ENCODE peak calls at places on chromosomes 5 and 9, in six cellular contexts. One of them, this sample, is unnamed.
A peak's percentile ranks its signal among the peaks of the same experiment; 100 is the strongest.

GRCh38 chr9:99852617-99853016 is 30.9 kb downstream of the NR4A3 start:
- DNase-seq in PC-3: no peak
- DNase-seq in naive thymus-derived CD4-positive, alpha-beta T cell: no peak
- DNase-seq in left ventricle myocardium inferior: no peak
- DNase-seq in right cardiac atrium: no peak
- DNase-seq in CD8-positive, alpha-beta T cell: no peak
- DNase-seq in this sample: no peak

GRCh38 chr5:179190851-179191505 is 130.8 kb downstream of the ZNF354C start:
- DNase-seq in left ventricle myocardium inferior: no peak
- DNase-seq in PC-3: no peak
- DNase-seq in naive thymus-derived CD4-positive, alpha-beta T cell: no peak
- DNase-seq in CD8-positive, alpha-beta T cell: no peak
- DNase-seq in right cardiac atrium: no peak
- DNase-seq in this sample: peak; percentile 77

GRCh38 chr9:71916834-71917534 is 5.5 kb downstream of the C9orf85 start:
- DNase-seq in CD8-positive, alpha-beta T cell: no peak
- DNase-seq in left ventricle myocardium inferior: no peak
- DNase-seq in right cardiac atrium: no peak
- DNase-seq in naive thymus-derived CD4-positive, alpha-beta T cell: no peak
- DNase-seq in PC-3: no peak
- DNase-seq in this sample: no peak

GRCh38 chr9:21974542-21975409 is 19.4 kb downstream of the CDKN2A start:
- DNase-seq in CD8-positive, alpha-beta T cell: no peak
- DNase-seq in PC-3: no peak
- DNase-seq in right cardiac atrium: peak; percentile 30
- DNase-seq in left ventricle myocardium inferior: no peak
- DNase-seq in naive thymus-derived CD4-positive, alpha-beta T cell: peak; percentile 31
- DNase-seq in this sample: peak; percentile 78

GRCh38 chr9:126965541-126966428 is 51.2 kb downstream of the RALGPS1 start:
- DNase-seq in CD8-positive, alpha-beta T cell: peak; percentile 17
- DNase-seq in left ventricle myocardium inferior: peak; percentile 47
- DNase-seq in PC-3: peak; percentile 55
- DNase-seq in right cardiac atrium: peak; percentile 54
- DNase-seq in naive thymus-derived CD4-positive, alpha-beta T cell: peak; percentile 59
- DNase-seq in this sample: no peak

GRCh38 chr9:111854799-111855198 is 41.8 kb upstream of the UGCG start:
- DNase-seq in left ventricle myocardium inferior: no peak
- DNase-seq in PC-3: no peak
- DNase-seq in right cardiac atrium: no peak
- DNase-seq in naive thymus-derived CD4-positive, alpha-beta T cell: no peak
- DNase-seq in CD8-positive, alpha-beta T cell: no peak
- DNase-seq in this sample: no peak

GRCh38 chr9:96136992-96137665 is 164.8 kb downstream of the HSD17B3 start:
- DNase-seq in right cardiac atrium: no peak
- DNase-seq in naive thymus-derived CD4-positive, alpha-beta T cell: no peak
- DNase-seq in PC-3: no peak
- DNase-seq in left ventricle myocardium inferior: no peak
- DNase-seq in CD8-positive, alpha-beta T cell: no peak
- DNase-seq in this sample: peak; percentile 83

GRCh38 chr5:1468247-1468612 is 23.0 kb upstream of the SLC6A3 start:
- DNase-seq in naive thymus-derived CD4-positive, alpha-beta T cell: peak; percentile 36
- DNase-seq in right cardiac atrium: no peak
- DNase-seq in PC-3: peak; percentile 24
- DNase-seq in CD8-positive, alpha-beta T cell: no peak
- DNase-seq in left ventricle myocardium inferior: no peak
- DNase-seq in this sample: no peak

GRCh38 chr9:69122391-69123141 is 51.5 kb upstream of the TJP2 start:
- DNase-seq in PC-3: peak; percentile 65
- DNase-seq in CD8-positive, alpha-beta T cell: no peak
- DNase-seq in right cardiac atrium: no peak
- DNase-seq in naive thymus-derived CD4-positive, alpha-beta T cell: peak; percentile 9
- DNase-seq in left ventricle myocardium inferior: no peak
- DNase-seq in this sample: no peak

GRCh38 chr9:14281136-14281795 is 32.7 kb downstream of the NFIB start:
- DNase-seq in CD8-positive, alpha-beta T cell: no peak
- DNase-seq in PC-3: no peak
- DNase-seq in left ventricle myocardium inferior: no peak
- DNase-seq in right cardiac atrium: no peak
- DNase-seq in naive thymus-derived CD4-positive, alpha-beta T cell: no peak
- DNase-seq in this sample: no peak

GRCh38 chr9:135303280-135303647 is 176.3 kb upstream of the PPP1R26 start:
- DNase-seq in naive thymus-derived CD4-positive, alpha-beta T cell: no peak
- DNase-seq in right cardiac atrium: no peak
- DNase-seq in PC-3: no peak
- DNase-seq in left ventricle myocardium inferior: no peak
- DNase-seq in CD8-positive, alpha-beta T cell: no peak
- DNase-seq in this sample: no peak

GRCh38 chr5:43555895-43556606 is 826 bp downstream of the PAIP1 start:
- DNase-seq in left ventricle myocardium inferior: peak; percentile 57
- DNase-seq in CD8-positive, alpha-beta T cell: peak; percentile 17
- DNase-seq in PC-3: peak; percentile 56
- DNase-seq in right cardiac atrium: peak; percentile 55
- DNase-seq in naive thymus-derived CD4-positive, alpha-beta T cell: peak; percentile 27
- DNase-seq in this sample: peak; percentile 89

GRCh38 chr9:15142903-15143534 is 164.0 kb downstream of the TTC39B start:
- DNase-seq in right cardiac atrium: no peak
- DNase-seq in left ventricle myocardium inferior: no peak
- DNase-seq in CD8-positive, alpha-beta T cell: no peak
- DNase-seq in naive thymus-derived CD4-positive, alpha-beta T cell: peak; percentile 45
- DNase-seq in PC-3: peak; percentile 65
- DNase-seq in this sample: no peak

GRCh38 chr5:60447488-60447920 is 252.5 kb downstream of the DEPDC1B start:
- DNase-seq in naive thymus-derived CD4-positive, alpha-beta T cell: no peak
- DNase-seq in CD8-positive, alpha-beta T cell: no peak
- DNase-seq in left ventricle myocardium inferior: no peak
- DNase-seq in PC-3: no peak
- DNase-seq in right cardiac atrium: no peak
- DNase-seq in this sample: no peak

GRCh38 chr5:131570757-131571156 is 64.3 kb downstream of the RAPGEF6 start:
- DNase-seq in PC-3: no peak
- DNase-seq in left ventricle myocardium inferior: no peak
- DNase-seq in CD8-positive, alpha-beta T cell: no peak
- DNase-seq in naive thymus-derived CD4-positive, alpha-beta T cell: no peak
- DNase-seq in right cardiac atrium: no peak
- DNase-seq in this sample: no peak

GRCh38 chr5:73515232-73515631 is 17.0 kb downstream of the BTF3 start:
- DNase-seq in right cardiac atrium: no peak
- DNase-seq in naive thymus-derived CD4-positive, alpha-beta T cell: no peak
- DNase-seq in CD8-positive, alpha-beta T cell: no peak
- DNase-seq in left ventricle myocardium inferior: no peak
- DNase-seq in PC-3: peak; percentile 82
- DNase-seq in this sample: no peak

GRCh38 chr5:73523861-73524260 is 25.6 kb downstream of the BTF3 start:
- DNase-seq in naive thymus-derived CD4-positive, alpha-beta T cell: no peak
- DNase-seq in left ventricle myocardium inferior: no peak
- DNase-seq in right cardiac atrium: no peak
- DNase-seq in PC-3: no peak
- DNase-seq in CD8-positive, alpha-beta T cell: no peak
- DNase-seq in this sample: no peak

GRCh38 chr5:73514418-73514817 is 16.2 kb downstream of the BTF3 start:
- DNase-seq in naive thymus-derived CD4-positive, alpha-beta T cell: no peak
- DNase-seq in CD8-positive, alpha-beta T cell: no peak
- DNase-seq in left ventricle myocardium inferior: no peak
- DNase-seq in PC-3: peak; percentile 30
- DNase-seq in right cardiac atrium: no peak
- DNase-seq in this sample: no peak

GRCh38 chr5:73522989-73523388 is 24.7 kb downstream of the BTF3 start:
- DNase-seq in naive thymus-derived CD4-positive, alpha-beta T cell: no peak
- DNase-seq in PC-3: no peak
- DNase-seq in left ventricle myocardium inferior: no peak
- DNase-seq in right cardiac atrium: no peak
- DNase-seq in CD8-positive, alpha-beta T cell: no peak
- DNase-seq in this sample: no peak

DNA sequence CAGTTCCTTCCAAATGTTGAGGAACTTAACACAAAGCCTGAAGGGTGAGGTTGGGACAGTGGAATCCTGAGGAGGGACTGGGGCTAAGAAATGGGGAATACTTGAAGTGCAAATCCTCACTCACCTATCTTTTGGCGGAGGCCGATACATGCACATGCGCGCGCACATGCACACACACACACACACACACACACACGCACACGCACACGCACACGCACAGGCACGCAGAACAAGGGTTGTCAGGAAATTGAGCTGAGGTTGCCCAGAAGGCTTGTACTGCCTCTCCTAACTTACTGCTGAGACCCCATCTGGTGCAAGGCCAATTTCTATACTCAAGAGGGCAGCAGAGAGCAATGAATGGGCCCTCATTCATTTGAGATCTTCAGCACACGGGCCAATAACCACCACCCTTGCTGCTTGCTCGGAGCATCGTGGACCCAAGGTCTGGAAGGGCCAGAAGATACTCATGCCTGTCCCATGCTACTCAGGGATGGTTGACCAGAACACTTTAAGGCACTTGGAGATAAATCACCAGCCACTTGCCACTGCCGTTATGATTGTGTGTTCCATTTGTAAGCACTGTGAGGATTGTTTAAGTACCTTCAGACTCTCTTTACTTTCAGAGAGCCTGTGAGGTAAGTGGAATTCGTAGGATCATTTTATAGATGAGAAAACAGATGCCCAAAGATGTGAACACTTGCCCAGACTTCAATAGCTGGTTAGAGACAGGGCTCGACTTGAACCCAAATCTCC is 21.5 kb downstream of the BTF3 start:
- DNase-seq in CD8-positive, alpha-beta T cell: peak; percentile 50
- DNase-seq in PC-3: peak; percentile 88
- DNase-seq in naive thymus-derived CD4-positive, alpha-beta T cell: peak; percentile 82
- DNase-seq in left ventricle myocardium inferior: no peak
- DNase-seq in right cardiac atrium: peak; percentile 32
- DNase-seq in this sample: no peak
- H3K4me3 ChIP-seq in CD8-positive, alpha-beta T cell: no peak overlapping the region
- H3K4me3 ChIP-seq in PC-3: peak overlapping the region; percentile 17
- H3K4me3 ChIP-seq in naive thymus-derived CD4-positive, alpha-beta T cell: no peak overlapping the region
- H3K4me3 ChIP-seq in left ventricle myocardium inferior: no peak overlapping the region
- H3K4me3 ChIP-seq in right cardiac atrium: no peak overlapping the region
- H3K4me3 ChIP-seq in this sample: no peak overlapping the region

GRCh38 chr5:109364977-109365376 is 44.8 kb downstream of the PJA2 start:
- DNase-seq in PC-3: no peak
- DNase-seq in CD8-positive, alpha-beta T cell: no peak
- DNase-seq in left ventricle myocardium inferior: no peak
- DNase-seq in right cardiac atrium: no peak
- DNase-seq in naive thymus-derived CD4-positive, alpha-beta T cell: no peak
- DNase-seq in this sample: no peak

GRCh38 chr5:109354761-109355160 is 55.0 kb downstream of the PJA2 start:
- DNase-seq in CD8-positive, alpha-beta T cell: no peak
- DNase-seq in naive thymus-derived CD4-positive, alpha-beta T cell: no peak
- DNase-seq in right cardiac atrium: no peak
- DNase-seq in PC-3: peak; percentile 18
- DNase-seq in left ventricle myocardium inferior: no peak
- DNase-seq in this sample: no peak

GRCh38 chr5:109359643-109360042 is 50.1 kb downstream of the PJA2 start:
- DNase-seq in CD8-positive, alpha-beta T cell: no peak
- DNase-seq in PC-3: no peak
- DNase-seq in right cardiac atrium: no peak
- DNase-seq in left ventricle myocardium inferior: no peak
- DNase-seq in naive thymus-derived CD4-positive, alpha-beta T cell: no peak
- DNase-seq in this sample: no peak
- H3K4me3 ChIP-seq in CD8-positive, alpha-beta T cell: no peak overlapping the region
- H3K4me3 ChIP-seq in PC-3: no peak overlapping the region
- H3K4me3 ChIP-seq in right cardiac atrium: no peak overlapping the region
- H3K4me3 ChIP-seq in left ventricle myocardium inferior: no peak overlapping the region
- H3K4me3 ChIP-seq in naive thymus-derived CD4-positive, alpha-beta T cell: no peak overlapping the region
- H3K4me3 ChIP-seq in this sample: no peak overlapping the region

GRCh38 chr5:54785729-54786548 is 199.5 kb downstream of the ESM1 start:
- DNase-seq in CD8-positive, alpha-beta T cell: no peak
- DNase-seq in right cardiac atrium: peak; percentile 15
- DNase-seq in PC-3: peak; percentile 2
- DNase-seq in naive thymus-derived CD4-positive, alpha-beta T cell: no peak
- DNase-seq in left ventricle myocardium inferior: peak; percentile 60
- DNase-seq in this sample: peak; percentile 71
- H3K4me3 ChIP-seq in CD8-positive, alpha-beta T cell: no peak overlapping the region
- H3K4me3 ChIP-seq in right cardiac atrium: no peak overlapping the region
- H3K4me3 ChIP-seq in PC-3: no peak overlapping the region
- H3K4me3 ChIP-seq in naive thymus-derived CD4-positive, alpha-beta T cell: no peak overlapping the region
- H3K4me3 ChIP-seq in left ventricle myocardium inferior: no peak overlapping the region
- H3K4me3 ChIP-seq in this sample: no peak overlapping the region

DNA sequence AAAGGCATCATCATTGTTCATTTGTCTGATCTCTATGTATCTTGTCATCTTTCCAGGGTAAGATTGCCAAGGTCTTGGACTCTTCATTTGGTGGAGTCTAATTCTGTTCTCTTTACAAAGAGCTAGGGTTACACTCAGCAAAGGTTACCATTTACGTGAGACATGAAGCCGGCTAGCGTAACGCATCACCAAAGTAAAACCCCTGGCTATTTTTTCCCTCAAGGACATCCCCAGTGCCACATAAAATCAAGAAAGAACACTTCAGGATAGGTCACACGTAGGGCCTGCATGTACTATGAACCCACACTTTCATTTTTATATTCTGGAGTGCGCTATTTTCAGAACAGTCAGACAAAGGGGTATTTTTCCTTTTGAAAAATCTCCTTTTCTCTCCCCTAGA is 20.0 kb upstream of the MYOT start:
- DNase-seq in left ventricle myocardium inferior: no peak
- DNase-seq in right cardiac atrium: no peak
- DNase-seq in CD8-positive, alpha-beta T cell: no peak
- DNase-seq in naive thymus-derived CD4-positive, alpha-beta T cell: no peak
- DNase-seq in PC-3: no peak
- DNase-seq in this sample: no peak
- H3K4me3 ChIP-seq in left ventricle myocardium inferior: peak overlapping the region; percentile 30
- H3K4me3 ChIP-seq in right cardiac atrium: no peak overlapping the region
- H3K4me3 ChIP-seq in CD8-positive, alpha-beta T cell: no peak overlapping the region
- H3K4me3 ChIP-seq in naive thymus-derived CD4-positive, alpha-beta T cell: no peak overlapping the region
- H3K4me3 ChIP-seq in PC-3: no peak overlapping the region
- H3K4me3 ChIP-seq in this sample: no peak overlapping the region

This sample was measured in kidney.